ENCODE peak calls at places on chromosomes 11 and 22, in six cellular contexts. One of them, this sample, is unnamed. For H3K4me1, the result is how much of the 10 kb centered on the place peaks cover.

GRCh38 chr22:22520020-22520656 is at the start of gene ZNF280A:
- DNase-seq in A549: peak
- DNase-seq in uterus: no peak
- DNase-seq in Caco-2: peak
- DNase-seq in tibial artery: no peak
- DNase-seq in thoracic aorta: no peak
- DNase-seq in this sample: no peak

GRCh38 chr11:14969922-14970323 is 2.2 kb downstream of the CALCA start:
- DNase-seq in uterus: no peak
- DNase-seq in A549: peak
- DNase-seq in Caco-2: no peak
- DNase-seq in thoracic aorta: no peak
- DNase-seq in tibial artery: no peak
- DNase-seq in this sample: no peak

GRCh38 chr22:22576989-22577427 is 17.9 kb upstream of the PRAME start:
- DNase-seq in uterus: no peak
- DNase-seq in A549: no peak
- DNase-seq in tibial artery: no peak
- DNase-seq in Caco-2: no peak
- DNase-seq in thoracic aorta: no peak
- DNase-seq in this sample: no peak

GRCh38 chr11:63920870-63921417 is 4.0 kb upstream of the RCOR2 start:
- DNase-seq in tibial artery: no peak
- DNase-seq in Caco-2: no peak
- DNase-seq in A549: no peak
- DNase-seq in thoracic aorta: no peak
- DNase-seq in uterus: no peak
- DNase-seq in this sample: no peak

GRCh38 chr11:116602637-116602942 is 170.2 kb downstream of the BUD13 start:
- DNase-seq in Caco-2: peak
- DNase-seq in tibial artery: no peak
- DNase-seq in A549: no peak
- DNase-seq in thoracic aorta: no peak
- DNase-seq in uterus: no peak
- DNase-seq in this sample: no peak

GRCh38 chr11:8259316-8259995 is 4.2 kb downstream of the LMO1 start:
- DNase-seq in tibial artery: peak
- DNase-seq in A549: no peak
- DNase-seq in thoracic aorta: no peak
- DNase-seq in uterus: peak
- DNase-seq in Caco-2: peak
- DNase-seq in this sample: no peak

GRCh38 chr22:50713008-50713385 is 25.0 kb upstream of the ACR start:
- DNase-seq in Caco-2: no peak
- DNase-seq in tibial artery: no peak
- DNase-seq in uterus: no peak
- DNase-seq in thoracic aorta: no peak
- DNase-seq in A549: no peak
- DNase-seq in this sample: no peak

GRCh38 chr11:87081358-87081757 is 43.6 kb downstream of the TMEM135 start:
- DNase-seq in uterus: no peak
- DNase-seq in A549: no peak
- DNase-seq in Caco-2: no peak
- DNase-seq in thoracic aorta: no peak
- DNase-seq in tibial artery: no peak
- DNase-seq in this sample: no peak

GRCh38 chr11:119318240-119319135 is 1.6 kb upstream of the MCAM start:
- DNase-seq in tibial artery: peak
- DNase-seq in A549: no peak
- DNase-seq in uterus: peak
- DNase-seq in Caco-2: peak
- DNase-seq in thoracic aorta: no peak
- DNase-seq in this sample: no peak

DNA sequence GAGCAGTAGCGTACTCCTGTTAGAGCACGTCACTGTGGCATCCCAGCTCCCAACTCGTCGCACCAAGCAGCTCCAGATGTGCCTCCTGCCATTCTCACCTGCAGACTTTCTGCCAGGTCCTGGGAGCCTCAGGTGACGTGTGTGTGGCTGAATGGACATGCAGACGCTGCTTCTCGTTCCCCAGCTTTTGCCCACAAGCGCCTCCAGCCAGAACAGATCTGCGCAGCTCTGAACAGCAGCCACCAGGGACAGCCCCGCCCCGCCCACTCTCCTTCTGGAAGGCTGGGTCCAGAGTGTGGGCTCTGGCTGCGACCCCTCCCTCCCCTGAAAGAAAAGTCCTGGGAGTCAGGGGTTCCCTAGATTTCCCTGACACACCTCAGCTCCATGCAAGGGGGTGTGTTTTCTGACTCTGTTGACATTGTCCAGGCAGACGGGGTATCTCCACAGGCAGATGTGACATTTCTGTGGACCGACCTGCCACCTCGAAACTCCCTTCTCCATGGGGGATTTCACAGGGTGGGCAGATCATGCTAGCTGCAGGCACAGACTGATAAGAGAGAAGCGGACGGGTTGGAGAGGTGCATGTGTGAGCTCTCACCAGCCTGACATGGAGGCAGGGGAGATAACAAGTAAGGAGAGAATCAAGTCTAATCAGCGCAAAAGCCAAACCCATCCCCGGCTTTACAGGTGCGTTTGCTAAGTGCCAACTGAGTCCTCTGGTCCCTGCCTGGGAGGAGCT is 19.7 kb downstream of the SLCO2B1 start:
- DNase-seq in uterus: no peak
- DNase-seq in thoracic aorta: no peak
- DNase-seq in tibial artery: no peak
- DNase-seq in A549: no peak
- DNase-seq in Caco-2: peak
- DNase-seq in this sample: no peak
- TF ChIP-seq CTCF in uterus: no peak
- TF ChIP-seq CTCF in thoracic aorta: no peak
- TF ChIP-seq CTCF in tibial artery: no peak
- TF ChIP-seq CTCF in A549: no peak
- TF ChIP-seq CTCF in Caco-2: no peak
- TF ChIP-seq CTCF in this sample: no peak

GRCh38 chr22:26481112-26481693 is 2.4 kb downstream of the HPS4 start:
- DNase-seq in A549: no peak
- DNase-seq in Caco-2: no peak
- DNase-seq in uterus: no peak
- DNase-seq in tibial artery: peak
- DNase-seq in thoracic aorta: no peak
- DNase-seq in this sample: no peak
- H3K4me3 ChIP-seq in A549: no peak
- H3K4me3 ChIP-seq in Caco-2: no peak
- H3K4me3 ChIP-seq in uterus: no peak
- H3K4me3 ChIP-seq in tibial artery: no peak
- H3K4me3 ChIP-seq in thoracic aorta: no peak
- H3K4me3 ChIP-seq in this sample: no peak

GRCh38 chr22:38738475-38739070 is 17.2 kb downstream of the SUN2 start:
- DNase-seq in tibial artery: no peak
- DNase-seq in Caco-2: no peak
- DNase-seq in thoracic aorta: no peak
- DNase-seq in uterus: no peak
- DNase-seq in A549: no peak
- DNase-seq in this sample: no peak
- H3K4me1 ChIP-seq in tibial artery: under half
- H3K4me1 ChIP-seq in Caco-2: under half
- H3K4me1 ChIP-seq in thoracic aorta: under half
- H3K4me1 ChIP-seq in uterus: under half
- H3K4me1 ChIP-seq in A549: under half
- H3K4me1 ChIP-seq in this sample: under half

GRCh38 chr11:72700026-72700610 is 25.9 kb upstream of the PDE2A start:
- DNase-seq in Caco-2: no peak
- DNase-seq in tibial artery: no peak
- DNase-seq in uterus: no peak
- DNase-seq in A549: no peak
- DNase-seq in thoracic aorta: no peak
- DNase-seq in this sample: no peak
- TF ChIP-seq CTCF in Caco-2: no peak
- TF ChIP-seq CTCF in tibial artery: no peak
- TF ChIP-seq CTCF in uterus: no peak
- TF ChIP-seq CTCF in A549: no peak
- TF ChIP-seq CTCF in thoracic aorta: no peak
- TF ChIP-seq CTCF in this sample: no peak

This sample was measured in ovary.